ENCODE peak calls at places on chromosome 22, in five cellular contexts. D is heart right ventricle, B is BJ, L is esophagus squamous epithelium, T is tibial artery. N is an unnamed sample.

GRCh38 chr22:43901976-43902643 is 10.3 kb upstream of the PNPLA5 start:
- DNase-seq in D (no peak), B (peak), T (no peak), L (no peak), N (peak)

GRCh38 chr22:45781941-45782340 is 110.3 kb downstream of the ATXN10 start:
- DNase-seq in B (no peak), T (no peak), D (no peak), L (no peak), N (no peak)

GRCh38 chr22:36027579-36027959 is 1.1 kb downstream of the RBFOX2 start:
- DNase-seq in B (no peak), D (no peak), L (no peak), T (no peak), N (no peak)

GRCh38 chr22:42431401-42432019 is 693 bp downstream of the NFAM1 start:
- DNase-seq in D (no peak), L (no peak), T (no peak), B (no peak), N (no peak)

GRCh38 chr22:31093956-31094622 is 13.0 kb downstream of the SMTN start:
- DNase-seq in B (no peak), L (no peak), T (peak), D (peak), N (no peak)

GRCh38 chr22:30890689-30891442 is 77.7 kb downstream of the MORC2 start:
- DNase-seq in L (no peak), D (no peak), B (no peak), T (peak), N (no peak)

GRCh38 chr22:42673898-42674390 is 24.8 kb upstream of the CYB5R3 start:
- DNase-seq in T (no peak), B (no peak), D (no peak), L (no peak), N (no peak)

GRCh38 chr22:21102659-21103267 is 57.0 kb downstream of the LRRC74B start:
- DNase-seq in D (peak), B (no peak), T (peak), L (no peak), N (peak)

GRCh38 chr22:49699928-49700498 is 127.7 kb downstream of the BRD1 start:
- DNase-seq in T (peak), D (no peak), B (no peak), L (no peak), N (no peak)

GRCh38 chr22:19853879-19854777 is 546 bp downstream of the GNB1L start:
- DNase-seq in B (no peak), L (no peak), D (peak), T (peak), N (no peak)

GRCh38 chr22:35301370-35301874 is 1.7 kb downstream of the TOM1 start:
- DNase-seq in B (peak), D (no peak), T (no peak), L (no peak), N (no peak)

GRCh38 chr22:17781319-17782031 is 7.2 kb upstream of the BID start:
- DNase-seq in D (no peak), B (peak), T (no peak), L (no peak), N (peak)

GRCh38 chr22:47164514-47165337 is 402.3 kb downstream of the TBC1D22A start:
- DNase-seq in T (peak), B (no peak), D (peak), L (no peak), N (no peak)

GRCh38 chr22:19724927-19725661 is 1.8 kb downstream of the GP1BB start:
- DNase-seq in L (no peak), T (no peak), B (no peak), D (no peak), N (no peak)

GRCh38 chr22:45150139-45150538 is 13.6 kb upstream of the NUP50 start:
- DNase-seq in B (no peak), L (no peak), T (no peak), D (no peak), N (no peak)

GRCh38 chr22:40281717-40282116 is 64.6 kb upstream of the ADSL start:
- DNase-seq in D (no peak), B (no peak), T (no peak), L (no peak), N (no peak)

GRCh38 chr22:50524664-50525103 is 714 bp downstream of the SCO2 start:
- DNase-seq in T (no peak), B (no peak), D (no peak), L (no peak), N (no peak)

GRCh38 chr22:17836977-17837742 is 62.9 kb upstream of the BID start:
- DNase-seq in T (peak), B (no peak), L (no peak), D (no peak), N (no peak)

GRCh38 chr22:29925402-29925801 is 42.4 kb downstream of the MTMR3 start:
- DNase-seq in B (no peak), D (no peak), T (no peak), L (no peak), N (no peak)

GRCh38 chr22:41001722-41002122 is 50.5 kb downstream of the RBX1 start:
- DNase-seq in B (no peak), D (no peak), T (no peak), L (no peak), N (peak)

GRCh38 chr22:19111140-19111539 is 11.1 kb downstream of the DGCR2 start:
- DNase-seq in L (no peak), B (no peak), D (no peak), T (peak), N (no peak)

GRCh38 chr22:50621491-50621880 is 6.5 kb downstream of the ARSA start:
- DNase-seq in L (no peak), T (peak), D (no peak), B (no peak), N (no peak)

GRCh38 chr22:35630387-35630793 is 13.3 kb upstream of the MB start:
- DNase-seq in D (no peak), B (no peak), L (no peak), T (no peak), N (no peak)

GRCh38 chr22:41362615-41363014 is 19.1 kb upstream of the TEF start:
- DNase-seq in L (no peak), B (no peak), T (no peak), D (no peak), N (no peak)

GRCh38 chr22:20054034-20054427 is 26.0 kb upstream of the DGCR8 start:
- DNase-seq in D (peak), T (no peak), B (no peak), L (no peak), N (no peak)

GRCh38 chr22:17077255-17077654 is 7.5 kb upstream of the IL17RA start:
- DNase-seq in L (no peak), B (peak), D (no peak), T (no peak), N (no peak)

GRCh38 chr22:47192651-47193437 is 430.4 kb downstream of the TBC1D22A start:
- DNase-seq in B (no peak), T (peak), D (no peak), L (no peak), N (no peak)

GRCh38 chr22:49166211-49166610 is 661.5 kb downstream of the BRD1 start:
- DNase-seq in D (no peak), T (no peak), B (no peak), L (no peak), N (no peak)

GRCh38 chr22:44037519-44038370 is 13.6 kb downstream of the PARVB start:
- DNase-seq in D (no peak), L (no peak), B (peak), T (peak), N (peak)

GRCh38 chr22:17339095-17339693 is 30.1 kb upstream of the CECR2 start:
- DNase-seq in L (no peak), T (no peak), D (no peak), B (no peak), N (no peak)

DNA sequence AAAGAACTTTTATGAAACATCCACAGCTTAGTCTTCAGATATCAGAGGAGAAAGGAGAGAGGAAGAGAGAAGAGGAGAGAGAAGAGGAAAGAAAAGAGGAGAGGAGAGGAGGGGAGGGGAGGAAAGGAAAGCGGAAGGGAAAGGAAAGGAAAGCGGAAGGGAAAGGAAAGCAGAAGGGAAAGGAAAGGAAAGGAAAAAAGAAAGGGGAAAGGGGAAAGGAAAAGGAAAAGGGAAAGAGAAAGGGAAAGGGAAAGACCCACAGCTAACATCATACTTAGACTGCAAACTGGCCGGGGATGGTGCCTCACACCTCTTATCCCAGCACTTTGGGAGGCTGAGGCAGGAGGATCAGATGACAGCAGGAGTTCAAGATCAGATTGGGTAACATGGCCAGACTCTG is 11.5 kb downstream of the CHEK2 start:
- DNase-seq in L (no peak), B (no peak), D (no peak), T (no peak), N (no peak)
- H3K4me3 ChIP-seq in L (no peak), B (no peak), D (no peak), T (no peak), N (no peak)

DNA sequence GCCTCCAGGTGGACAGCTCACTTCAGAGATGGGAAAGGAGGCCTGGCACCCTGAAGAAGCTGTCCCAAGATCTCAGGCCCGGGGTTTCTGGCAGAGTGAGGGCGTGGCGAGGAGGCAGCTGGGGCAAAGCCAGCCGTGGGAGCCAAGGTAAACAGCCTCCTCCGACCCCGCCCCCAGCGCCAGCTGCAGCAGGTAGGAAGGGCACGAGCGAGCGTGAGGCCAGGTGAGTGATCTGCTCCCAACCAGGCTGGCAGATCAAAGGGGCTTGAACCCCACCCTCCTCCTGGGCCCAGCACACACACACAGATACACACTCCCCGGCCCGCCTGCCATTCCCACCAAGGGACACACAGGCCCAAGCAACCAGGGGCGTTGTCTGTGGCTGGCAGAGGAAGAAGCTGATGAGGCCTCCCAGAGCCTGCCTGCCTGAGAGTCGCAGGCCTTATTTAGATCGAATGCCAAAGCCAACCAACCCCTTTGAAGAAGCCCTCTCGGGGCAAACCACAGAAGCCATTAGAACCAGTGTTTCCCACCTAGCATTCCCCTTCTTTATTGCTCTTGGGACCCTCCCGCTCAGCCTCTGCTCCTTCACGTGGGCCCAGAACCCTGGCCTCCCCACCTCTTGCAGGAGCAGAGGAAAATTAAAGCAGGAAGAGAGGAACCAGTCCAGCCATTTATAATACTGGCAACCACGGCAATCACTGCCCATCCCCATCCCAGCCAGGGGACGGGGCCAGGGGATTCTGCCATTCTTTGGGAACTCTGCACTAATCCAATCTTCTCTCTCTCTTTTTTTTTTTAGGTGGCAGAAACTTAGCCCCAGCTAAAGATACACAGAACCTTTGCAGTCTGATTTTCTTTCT is 5.0 kb downstream of the PDGFB start:
- DNase-seq in B (no peak), T (no peak), D (no peak), L (no peak), N (no peak)
- H3K4me3 ChIP-seq in B (no peak), T (no peak), D (peak), L (peak), N (no peak)

DNA sequence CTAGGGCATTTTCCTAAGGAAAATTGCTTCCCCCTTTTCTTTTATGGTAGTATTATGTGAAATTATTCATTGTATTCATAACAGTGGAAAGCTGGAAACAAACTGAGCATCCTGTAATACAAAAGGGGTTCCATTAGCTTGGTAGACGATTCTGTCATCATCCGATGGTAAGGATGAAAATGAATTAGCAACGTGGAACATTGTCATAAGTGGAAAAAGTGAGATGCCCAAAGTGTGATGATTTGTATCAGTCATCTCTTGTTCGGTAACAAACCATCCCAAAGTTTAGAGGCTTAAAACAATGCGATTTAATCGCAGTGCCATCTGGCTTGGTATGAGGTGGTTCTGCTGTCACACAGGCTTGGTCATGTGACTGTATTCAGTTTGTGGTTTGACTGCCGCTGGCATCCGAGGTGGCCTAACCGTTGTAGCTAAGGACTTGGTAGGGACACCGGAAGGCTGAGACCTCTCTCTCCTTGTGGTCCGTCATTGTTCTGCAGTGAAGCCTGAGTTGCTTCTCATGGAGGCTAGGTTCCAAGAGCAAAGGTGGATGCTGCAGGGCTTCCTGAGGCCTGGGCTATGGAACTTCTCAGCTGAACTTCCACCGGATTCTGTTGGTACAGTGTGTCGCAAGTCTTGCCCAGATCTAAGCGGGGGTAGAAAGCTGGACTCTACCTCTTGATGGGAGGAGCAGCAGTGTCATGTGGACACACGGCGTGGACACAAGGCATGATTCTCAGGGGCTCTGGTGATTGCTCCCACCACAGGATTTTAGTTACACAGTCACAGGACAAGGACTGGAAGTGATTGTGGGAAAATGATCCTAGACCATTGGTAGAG is 36.2 kb downstream of the BCR start:
- DNase-seq in B (no peak), L (no peak), D (no peak), T (no peak), N (no peak)
- H3K4me3 ChIP-seq in B (no peak), L (peak), D (no peak), T (no peak), N (no peak)

GRCh38 chr22:37634505-37635002 is 4.9 kb upstream of the SH3BP1 start:
- DNase-seq in T (no peak), D (peak), B (no peak), L (no peak), N (no peak)
- H3K4me3 ChIP-seq in T (peak), D (peak), B (no peak), L (peak), N (no peak)